ENCODE peak calls at places on chromosome 10, in seven cellular contexts. K is IMR-90, P is trophoblast cell, A is H9, I is neuronal stem cell, Z is mesendoderm, G is H1. B is an unnamed sample.

GRCh38 chr10:47076949-47077348 is 165.7 kb downstream of the PTPN20 start:
- DNase-seq in K (peak), P (no peak), A (no peak), I (no peak), Z (no peak), G (no peak), B (no peak)

GRCh38 chr10:37713132-37713501 is 144.3 kb downstream of the ZNF248 start:
- DNase-seq in K (no peak), P (no peak), A (no peak), I (no peak), Z (no peak), G (no peak), B (no peak)

GRCh38 chr10:108523016-108523415 is 1358.5 kb upstream of the SORCS1 start:
- DNase-seq in K (no peak), P (no peak), A (no peak), I (no peak), Z (no peak), G (no peak), B (no peak)

GRCh38 chr10:20853276-20853675 is 43.8 kb downstream of the NEBL start:
- DNase-seq in K (no peak), P (no peak), A (no peak), I (no peak), Z (no peak), G (no peak), B (no peak)

GRCh38 chr10:97596101-97597055 is 6.9 kb downstream of the C10orf62 start:
- DNase-seq in K (peak), P (no peak), A (no peak), I (no peak), Z (no peak), G (no peak), B (peak)

GRCh38 chr10:8023851-8024250 is 30.6 kb upstream of the GATA3 start:
- DNase-seq in K (no peak), P (no peak), A (no peak), I (no peak), Z (no peak), G (no peak), B (no peak)

GRCh38 chr10:122475130-122475529 is 13.8 kb downstream of the HTRA1 start:
- DNase-seq in K (no peak), P (no peak), A (no peak), I (no peak), Z (no peak), G (no peak), B (no peak)

GRCh38 chr10:86225098-86225782 is 141.4 kb downstream of the GRID1 start:
- DNase-seq in K (peak), P (no peak), A (no peak), I (no peak), Z (peak), G (no peak), B (no peak)

GRCh38 chr10:120788756-120789155 is 62.4 kb upstream of the WDR11 start:
- DNase-seq in K (no peak), P (no peak), A (no peak), I (no peak), Z (no peak), G (no peak), B (no peak)

DNA sequence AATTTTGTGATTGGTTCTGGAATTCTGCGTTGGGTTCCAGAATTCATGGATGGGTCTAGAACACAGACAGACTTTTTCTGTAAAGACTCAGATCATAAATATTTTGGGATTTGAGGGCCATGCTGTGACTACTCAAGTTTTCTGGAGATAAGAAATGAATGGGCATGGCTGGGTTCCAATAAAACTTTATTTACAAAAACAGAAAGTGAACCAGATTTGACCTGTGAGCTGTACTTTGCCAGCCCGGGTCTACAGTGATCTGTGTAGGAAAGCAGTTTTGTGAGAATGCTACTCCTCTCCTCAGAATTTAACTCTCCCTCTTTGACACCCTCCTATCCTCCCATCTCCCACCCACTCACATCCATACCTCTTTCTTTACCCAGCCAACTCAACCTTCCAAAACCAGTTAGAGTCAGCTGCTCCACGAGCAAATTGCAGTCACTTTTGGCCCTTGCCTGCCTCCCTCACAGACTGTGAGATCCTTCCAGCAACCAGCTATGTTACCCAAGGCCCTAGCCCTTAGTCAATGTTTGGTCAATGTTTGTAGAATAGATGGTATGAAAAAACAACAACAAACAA is 312.8 kb upstream of the ZMIZ1 start:
- DNase-seq in K (no peak), P (no peak), A (no peak), I (no peak), Z (no peak), G (no peak), B (no peak)
- H2AK5ac ChIP-seq in K (peak), P (peak), A (no peak), I (no peak), Z (no peak), G (no peak), B (peak)

GRCh38 chr10:3412646-3413045 is 240.1 kb upstream of the PITRM1 start:
- DNase-seq in K (no peak), P (no peak), A (no peak), I (no peak), Z (no peak), G (no peak), B (no peak)
- H3K23ac ChIP-seq in K (no peak), P (no peak), A (no peak), I (no peak), Z (no peak), G (no peak), B (no peak)

DNA sequence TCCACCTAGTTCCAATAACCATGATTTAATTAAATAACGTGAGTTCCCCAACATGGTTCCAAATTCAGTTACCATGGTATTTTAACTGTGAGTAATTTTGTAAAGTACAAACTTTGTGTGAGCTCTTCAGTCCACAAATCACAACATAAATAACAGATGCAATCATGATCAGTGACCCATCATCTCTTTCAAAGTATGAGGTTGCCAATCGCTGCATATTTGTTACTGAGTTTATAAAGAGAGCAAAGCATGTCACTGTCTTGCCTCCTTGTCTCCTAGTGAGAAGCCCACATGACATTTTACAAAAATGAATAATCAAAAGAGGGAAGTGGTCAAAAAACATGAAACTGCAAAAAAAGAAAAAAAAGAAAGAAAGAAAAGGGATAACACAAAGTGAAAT is 69.1 kb upstream of the PDSS1 start:
- DNase-seq in K (no peak), P (no peak), A (no peak), I (no peak), Z (no peak), G (no peak), B (no peak)
- H2AK5ac ChIP-seq in K (no peak), P (no peak), A (no peak), I (no peak), Z (no peak), G (no peak), B (no peak)

DNA sequence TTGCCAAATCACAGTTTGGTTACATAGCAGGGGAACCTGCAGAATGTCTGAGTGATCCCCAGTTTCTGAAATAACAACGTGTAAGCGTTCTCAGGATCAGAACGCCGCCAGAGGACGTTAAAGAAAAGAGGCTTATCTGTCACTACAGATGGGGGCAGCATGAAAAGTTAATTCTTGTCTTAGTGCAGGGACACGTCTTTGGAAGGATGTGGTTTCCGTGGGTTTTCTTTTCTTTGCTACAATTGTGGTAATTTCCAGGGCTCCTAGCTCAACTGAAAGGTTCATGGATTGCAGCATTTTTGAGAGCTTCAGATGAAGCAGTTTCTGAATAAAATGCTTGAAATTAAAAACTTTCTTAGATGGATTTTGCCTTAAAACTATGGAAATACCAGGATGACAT is 106.6 kb downstream of the PRKCQ start:
- DNase-seq in K (no peak), P (no peak), A (no peak), I (no peak), Z (no peak), G (no peak), B (no peak)
- H3K23ac ChIP-seq in K (no peak), P (no peak), A (no peak), I (no peak), Z (no peak), G (no peak), B (no peak)

GRCh38 chr10:31358688-31359330 is 39.8 kb downstream of the ZEB1 start:
- DNase-seq in K (peak), P (no peak), A (no peak), I (no peak), Z (no peak), G (no peak), B (no peak)
- H2AK5ac ChIP-seq in K (no peak), P (no peak), A (no peak), I (no peak), Z (no peak), G (no peak), B (no peak)

GRCh38 chr10:71715860-71716259 is 3.7 kb downstream of the C10orf105 start:
- DNase-seq in K (no peak), P (no peak), A (no peak), I (no peak), Z (no peak), G (no peak), B (no peak)
- H3K23ac ChIP-seq in K (no peak), P (no peak), A (no peak), I (peak), Z (no peak), G (no peak), B (no peak)

DNA sequence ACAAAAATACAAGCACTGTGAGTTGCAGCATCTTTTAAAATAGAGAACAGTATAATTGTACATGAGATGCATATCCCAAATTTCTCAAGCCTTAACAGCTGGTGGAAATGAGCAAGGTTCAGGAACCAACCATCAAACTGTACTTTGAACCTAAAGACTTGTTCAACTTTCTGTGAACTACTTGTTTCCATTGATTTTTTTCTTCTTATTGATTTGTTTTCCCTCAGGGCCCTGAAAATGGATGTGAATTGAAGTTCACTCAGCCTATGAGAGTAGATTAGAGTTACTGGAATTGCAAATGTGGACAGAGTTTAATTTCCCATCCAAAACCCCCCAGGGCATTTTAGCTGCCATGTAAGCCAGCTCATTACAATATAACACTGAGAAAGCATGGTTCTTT is 1105.7 kb downstream of the REEP3 start:
- DNase-seq in K (no peak), P (no peak), A (no peak), I (no peak), Z (no peak), G (no peak), B (no peak)
- H2AK5ac ChIP-seq in K (no peak), P (no peak), A (no peak), I (no peak), Z (no peak), G (no peak), B (no peak)

DNA sequence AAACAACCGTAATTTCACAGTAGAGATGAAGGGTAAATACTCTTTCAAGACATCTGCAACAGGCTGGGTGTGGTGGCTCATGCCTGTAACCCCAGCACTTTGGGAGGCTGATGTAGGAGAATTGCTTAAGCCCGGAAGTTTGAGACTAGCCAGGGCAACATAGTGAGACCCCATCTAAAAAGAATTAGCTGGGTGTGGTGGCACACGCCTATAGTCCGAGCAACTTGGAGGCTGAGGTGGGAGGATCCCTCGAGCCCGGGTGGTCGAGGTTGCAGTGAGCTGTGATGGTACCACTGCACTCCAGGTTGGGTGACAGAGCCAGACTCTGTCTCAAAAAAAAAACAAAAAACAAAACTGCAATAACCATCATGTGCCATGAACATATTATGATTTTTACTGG is 71.8 kb downstream of the PFKFB3 start:
- DNase-seq in K (no peak), P (no peak), A (no peak), I (no peak), Z (no peak), G (no peak), B (peak)
- H3K23ac ChIP-seq in K (peak), P (no peak), A (no peak), I (no peak), Z (no peak), G (no peak), B (no peak)

GRCh38 chr10:118816471-118817168 is 61.9 kb upstream of the CACUL1 start:
- DNase-seq in K (no peak), P (no peak), A (no peak), I (no peak), Z (no peak), G (no peak), B (no peak)
- H2AK5ac ChIP-seq in K (no peak), P (no peak), A (no peak), I (no peak), Z (no peak), G (no peak), B (no peak)

B was measured in mesenchymal stem cell.